ENCODE peak calls at places on chromosomes 12 and 14, in seven cellular contexts. N, P, W, Q, F, M and K are unnamed samples.

GRCh38 chr14:51302319-51303030 is 62.4 kb downstream of the TMX1 start:
- DNase-seq in P (peak; percentile 87), W (no peak), F (peak; percentile 55), Q (peak; percentile 31), M (no peak), N (peak; percentile 38), K (peak; percentile 58)

GRCh38 chr12:49867580-49868341 is 24.9 kb upstream of the BCDIN3D start:
- DNase-seq in M (no peak), W (no peak), P (no peak), F (no peak), Q (no peak), N (no peak), K (no peak)

GRCh38 chr12:11771356-11771755 is 121.9 kb downstream of the ETV6 start:
- DNase-seq in N (peak; percentile 26), F (peak; percentile 26), P (no peak), M (peak; percentile 37), Q (no peak), W (no peak), K (no peak)

GRCh38 chr12:130126023-130126432 is 36.2 kb upstream of the FZD10 start:
- DNase-seq in M (no peak), F (no peak), Q (no peak), W (no peak), N (no peak), P (no peak), K (peak; percentile 35)

GRCh38 chr14:91167380-91167770 is 53.5 kb downstream of the DGLUCY start:
- DNase-seq in M (no peak), P (no peak), Q (no peak), F (no peak), W (no peak), N (no peak), K (no peak)

GRCh38 chr14:90429236-90429635 is 32.4 kb downstream of the CALM1 start:
- DNase-seq in M (no peak), W (no peak), N (no peak), Q (no peak), P (no peak), F (no peak), K (no peak)

GRCh38 chr14:33376510-33376909 is 437.8 kb downstream of the NPAS3 start:
- DNase-seq in Q (no peak), F (no peak), N (no peak), P (no peak), M (no peak), W (no peak), K (no peak)

GRCh38 chr14:93857500-93857899 is 69.2 kb upstream of the PRIMA1 start:
- DNase-seq in F (no peak), Q (no peak), P (no peak), W (no peak), N (no peak), M (no peak), K (no peak)

GRCh38 chr12:110141389-110141788 is 17.2 kb downstream of the IFT81 start:
- DNase-seq in F (peak; percentile 95), M (peak; percentile 65), N (no peak), Q (no peak), P (no peak), W (no peak), K (peak; percentile 93)

GRCh38 chr12:12024958-12025682 is 45.6 kb upstream of the BCL2L14 start:
- DNase-seq in N (peak; percentile 46), Q (no peak), F (no peak), M (no peak), P (no peak), W (no peak), K (no peak)

GRCh38 chr14:22887260-22887989 is 4.4 kb downstream of the REM2 start:
- DNase-seq in M (peak; percentile 75), N (peak; percentile 84), P (peak; percentile 24), F (peak; percentile 66), Q (peak; percentile 66), W (no peak), K (peak; percentile 65)